ENCODE peak calls at places on chromosomes 4 and X, in four cellular contexts. Y is CD4-positive, alpha-beta T cell; I is Calu3; C is RWPE1. W is an unnamed sample.
A peak's percentile ranks its signal among the peaks of the same experiment; 100 is the strongest.

GRCh38 chr4:138897818-138898226 is 117.8 kb upstream of the NOCT start:
- DNase-seq in Y (no peak), I (no peak), C (no peak), W (no peak)

GRCh38 chr4:126583509-126583908 is 1049.2 kb upstream of the INTU start:
- DNase-seq in Y (no peak), I (no peak), C (no peak), W (no peak)

GRCh38 chr4:82776925-82777542 is 21.6 kb downstream of the SCD5 start:
- DNase-seq in Y (no peak), I (no peak), C (no peak), W (no peak)

GRCh38 chr4:100823066-100823992 is 305.5 kb upstream of the EMCN start:
- DNase-seq in Y (no peak), I (no peak), C (peak; percentile 50), W (no peak)

GRCh38 chr4:77141964-77142641 is 14.9 kb upstream of the CCNG2 start:
- DNase-seq in Y (no peak), I (no peak), C (no peak), W (no peak)

GRCh38 chr4:153211986-153212720 is 7.9 kb downstream of the TRIM2 start:
- DNase-seq in Y (no peak), I (no peak), C (no peak), W (no peak)

GRCh38 chrX:139889760-139890159 is 43.1 kb downstream of the ATP11C start:
- DNase-seq in Y (no peak), I (no peak), C (peak; percentile 26), W (no peak)

GRCh38 chr4:153785830-153786721 is 2.8 kb downstream of the SFRP2 start:
- DNase-seq in Y (no peak), I (no peak), C (peak; percentile 38), W (no peak)

GRCh38 chrX:6095469-6095868 is 133.2 kb downstream of the NLGN4X start:
- DNase-seq in Y (no peak), I (no peak), C (no peak), W (no peak)

GRCh38 chrX:117992324-117992723 is 124.3 kb downstream of the KLHL13 start:
- DNase-seq in Y (no peak), I (no peak), C (no peak), W (no peak)

GRCh38 chr4:76607266-76607799 is 172.3 kb downstream of the SHROOM3 start:
- DNase-seq in Y (no peak), I (no peak), C (no peak), W (no peak)

GRCh38 chr4:80058740-80059139 is 14.3 kb downstream of the ANTXR2 start:
- DNase-seq in Y (peak; percentile 16), I (no peak), C (no peak), W (no peak)

GRCh38 chrX:106955004-106955772 is 35.0 kb downstream of the CLDN2 start:
- DNase-seq in Y (no peak), I (no peak), C (no peak), W (no peak)

GRCh38 chr4:176920694-176921093 is 128.0 kb upstream of the VEGFC start:
- DNase-seq in Y (no peak), I (no peak), C (peak; percentile 54), W (no peak)

DNA sequence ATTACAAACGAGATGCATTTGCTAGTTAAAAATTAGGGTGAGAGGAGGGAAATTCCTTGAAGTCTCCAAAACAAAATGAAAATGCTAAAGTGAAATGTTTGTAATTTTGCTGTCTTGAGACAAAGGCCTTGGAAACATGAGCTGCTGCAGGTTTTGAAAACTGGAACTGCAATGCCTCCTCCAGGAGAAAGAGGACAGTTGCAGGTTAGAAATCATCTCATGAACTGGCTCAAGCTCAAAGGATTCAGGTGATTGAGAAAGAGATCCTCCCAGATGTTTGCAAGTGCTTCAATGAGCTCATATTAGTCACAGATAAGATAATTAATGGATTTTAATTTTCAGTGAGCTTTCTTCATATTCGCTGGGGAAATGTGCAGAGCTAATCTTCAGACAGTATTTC is 32.4 kb downstream of the SMPX start:
- DNase-seq in Y (no peak), I (no peak), C (peak; percentile 5), W (no peak)
- TF ChIP-seq CTCF in Y (peak; percentile 33), I (peak; percentile 14), C (no peak), W (no peak)

GRCh38 chr4:7101692-7102515 is 34.0 kb upstream of the GRPEL1 start:
- DNase-seq in Y (peak; percentile 30), I (peak; percentile 66), C (peak; percentile 27), W (peak; percentile 37)
- TF ChIP-seq CTCF in Y (peak; percentile 55), I (peak; percentile 37), C (peak; percentile 40), W (peak; percentile 57)

DNA sequence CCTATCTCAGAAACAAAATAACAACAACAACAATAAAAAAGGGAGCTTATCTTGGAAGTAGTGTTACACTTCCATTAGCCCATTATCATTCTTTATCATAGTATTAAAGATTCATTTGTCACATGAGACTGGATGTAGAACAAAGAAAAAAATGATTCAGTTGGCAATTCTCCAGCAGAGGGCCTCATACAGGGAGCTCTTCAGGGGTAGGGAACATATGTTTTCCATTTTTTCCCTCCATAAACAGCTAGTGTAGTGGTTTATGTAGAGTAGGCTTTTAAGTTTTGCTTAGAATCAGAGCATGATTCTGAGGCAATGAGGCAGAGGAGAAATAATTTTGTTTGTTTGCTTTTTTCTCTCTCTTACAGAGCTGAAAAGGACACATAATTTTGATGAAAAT is 5.8 kb downstream of the CPE start:
- DNase-seq in Y (no peak), I (no peak), C (no peak), W (no peak)
- TF ChIP-seq CTCF in Y (no peak), I (no peak), C (no peak), W (no peak)

DNA sequence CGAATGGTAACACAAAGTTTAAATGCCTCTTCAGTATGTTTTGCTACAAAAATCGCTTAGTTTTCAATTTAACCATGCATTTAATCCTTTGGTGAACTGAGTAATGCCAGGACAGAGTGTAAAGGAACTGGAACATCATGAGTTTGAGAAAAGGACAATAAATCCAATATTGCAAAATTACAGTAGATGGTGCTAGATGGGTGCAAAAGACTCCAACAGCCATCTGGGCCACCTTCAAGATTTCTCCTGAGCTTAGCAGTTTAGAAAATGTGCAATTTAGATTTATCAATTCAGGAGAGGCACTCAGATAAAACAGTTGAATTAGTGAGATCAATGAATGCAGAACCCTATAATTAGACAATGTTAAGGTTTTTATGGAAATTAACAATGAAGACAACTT is 33.2 kb upstream of the MID1IP1 start:
- DNase-seq in Y (no peak), I (no peak), C (peak; percentile 13), W (no peak)
- TF ChIP-seq CTCF in Y (peak; percentile 57), I (no peak), C (peak; percentile 28), W (peak; percentile 39)

DNA sequence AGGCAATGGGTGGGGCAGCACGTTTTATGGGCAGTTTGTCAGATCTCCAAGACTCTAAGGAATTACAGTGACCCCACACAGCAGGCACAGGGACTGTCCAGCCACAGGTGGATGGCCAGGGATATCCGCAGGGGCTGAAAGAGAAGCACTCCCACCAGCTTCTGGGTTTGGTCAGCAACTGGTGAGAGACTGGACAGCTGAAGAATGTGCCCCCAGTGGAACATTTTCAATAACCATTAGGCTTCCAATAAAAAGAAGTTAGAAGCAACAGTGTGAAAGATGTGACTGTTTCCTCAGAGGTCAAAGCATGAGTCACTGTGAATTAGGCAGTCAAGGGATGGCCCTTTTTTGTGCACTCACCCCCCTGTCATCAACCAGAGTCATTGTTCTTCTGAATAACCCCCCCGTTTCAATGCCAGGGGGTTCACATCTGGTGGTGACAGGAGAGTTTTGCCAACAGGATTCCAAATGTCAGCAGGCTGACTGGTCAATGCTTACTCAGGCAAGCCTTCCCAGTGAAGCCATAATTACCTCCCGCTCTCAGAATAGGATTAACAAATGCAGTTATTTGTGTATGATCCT is 74.5 kb upstream of the SH3RF1 start:
- DNase-seq in Y (no peak), I (no peak), C (peak; percentile 70), W (no peak)
- TF ChIP-seq CTCF in Y (no peak), I (no peak), C (no peak), W (no peak)

GRCh38 chrX:39253551-39253950 is 452.3 kb downstream of the MID1IP1 start:
- DNase-seq in Y (no peak), I (no peak), C (peak; percentile 34), W (no peak)
- TF ChIP-seq CTCF in Y (no peak), I (no peak), C (no peak), W (no peak)

GRCh38 chrX:115284877-115285276 is 4.6 kb upstream of the LUZP4 start:
- DNase-seq in Y (no peak), I (no peak), C (no peak), W (no peak)

GRCh38 chrX:115289465-115289864 is at the start of gene LUZP4:
- DNase-seq in Y (no peak), I (no peak), C (no peak), W (no peak)
- TF ChIP-seq CTCF in Y (no peak), I (no peak), C (no peak), W (no peak)

GRCh38 chr4:51844157-51845054 is 1.5 kb downstream of the DCUN1D4 start:
- DNase-seq in Y (peak; percentile 68), I (peak; percentile 84), C (peak; percentile 84), W (peak; percentile 58)

GRCh38 chr4:51842167-51842553 is 793 bp upstream of the DCUN1D4 start:
- DNase-seq in Y (no peak), I (no peak), C (peak; percentile 11), W (no peak)

GRCh38 chr4:51843309-51844156 is 580 bp downstream of the DCUN1D4 start:
- DNase-seq in Y (peak; percentile 44), I (peak; percentile 39), C (peak; percentile 64), W (no peak)

GRCh38 chr4:51840791-51841190 is 2.2 kb upstream of the DCUN1D4 start:
- DNase-seq in Y (no peak), I (no peak), C (no peak), W (no peak)

DNA sequence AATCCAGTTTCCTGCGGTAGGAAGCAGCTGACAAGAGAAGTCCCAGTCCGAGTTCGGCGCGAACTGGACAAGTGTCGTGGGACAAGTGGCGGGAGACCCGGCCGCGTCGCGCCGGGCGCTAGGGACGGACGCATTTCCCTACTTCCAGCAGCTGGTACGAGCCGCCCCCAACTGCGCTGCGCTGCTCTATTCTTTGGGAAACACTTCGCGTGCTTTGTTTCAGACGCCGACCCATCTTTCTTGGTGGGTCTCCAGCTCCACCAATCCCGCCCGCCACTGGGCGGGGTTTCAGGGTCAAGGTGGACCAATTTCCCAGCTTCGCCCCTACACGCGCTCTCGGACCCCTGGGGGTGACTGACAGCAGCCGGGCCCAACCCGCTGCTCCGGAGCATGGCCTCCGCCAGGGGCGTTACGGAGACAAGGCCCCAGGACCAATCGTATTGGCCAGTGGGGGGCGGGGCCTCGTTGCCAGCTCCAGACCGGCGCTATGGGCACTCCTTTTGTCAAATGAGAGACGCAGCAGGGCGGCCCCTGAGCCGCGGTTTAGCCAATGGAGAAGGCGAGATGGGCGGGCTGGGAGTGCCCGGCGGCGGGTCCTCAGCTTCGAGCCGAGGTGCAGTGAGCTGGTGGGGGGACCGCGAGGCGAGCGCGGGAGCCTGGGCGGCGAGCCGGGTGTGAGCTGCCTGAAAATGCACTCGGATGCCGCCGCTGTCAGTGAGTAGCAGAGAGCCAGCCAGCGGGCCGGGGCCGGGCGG is at the start of gene DCUN1D4:
- DNase-seq in Y (peak; percentile 97), I (peak; percentile 98), C (peak; percentile 100), W (peak; percentile 97)
- TF ChIP-seq CTCF in Y (peak; percentile 26), I (no peak), C (no peak), W (peak; percentile 21)

GRCh38 chr4:48046059-48046458 is 29.5 kb downstream of the NIPAL1 start:
- DNase-seq in Y (no peak), I (no peak), C (no peak), W (no peak)
- TF ChIP-seq CTCF in Y (no peak), I (no peak), C (no peak), W (no peak)